ENCODE peak calls at places on chromosome 3, in four cellular contexts. One of them, this sample, is unnamed.

GRCh38 chr3:193869221-193870201 is 266.4 kb upstream of the HES1 start:
- DNase-seq in testis: no peak
- DNase-seq in Peyer's patch: peak; percentile 59
- DNase-seq in heart left ventricle: peak; percentile 68
- DNase-seq in this sample: peak; percentile 73

GRCh38 chr3:184229424-184230080 is at the start of gene VWA5B2:
- DNase-seq in testis: peak; percentile 77
- DNase-seq in Peyer's patch: peak; percentile 80
- DNase-seq in heart left ventricle: peak; percentile 60
- DNase-seq in this sample: no peak

GRCh38 chr3:59411176-59411575 is 361.4 kb upstream of the CFAP20DC start:
- DNase-seq in Peyer's patch: no peak
- DNase-seq in testis: no peak
- DNase-seq in heart left ventricle: no peak
- DNase-seq in this sample: no peak

GRCh38 chr3:113212155-113212844 is 943 bp downstream of the BOC start:
- DNase-seq in testis: peak; percentile 45
- DNase-seq in Peyer's patch: no peak
- DNase-seq in heart left ventricle: peak; percentile 40
- DNase-seq in this sample: peak; percentile 76

GRCh38 chr3:23312866-23313265 is 109.7 kb downstream of the UBE2E2 start:
- DNase-seq in Peyer's patch: no peak
- DNase-seq in heart left ventricle: no peak
- DNase-seq in testis: no peak
- DNase-seq in this sample: no peak

GRCh38 chr3:138842483-138843188 is 7.9 kb upstream of the PIK3CB start:
- DNase-seq in Peyer's patch: no peak
- DNase-seq in testis: no peak
- DNase-seq in heart left ventricle: no peak
- DNase-seq in this sample: no peak

GRCh38 chr3:197224034-197224444 is 74.4 kb downstream of the DLG1 start:
- DNase-seq in Peyer's patch: no peak
- DNase-seq in heart left ventricle: no peak
- DNase-seq in testis: no peak
- DNase-seq in this sample: no peak

GRCh38 chr3:43180027-43180426 is 74.1 kb upstream of the POMGNT2 start:
- DNase-seq in testis: no peak
- DNase-seq in Peyer's patch: peak; percentile 77
- DNase-seq in heart left ventricle: no peak
- DNase-seq in this sample: no peak

GRCh38 chr3:131535131-131535530 is 32.4 kb upstream of the MRPL3 start:
- DNase-seq in heart left ventricle: no peak
- DNase-seq in Peyer's patch: no peak
- DNase-seq in testis: no peak
- DNase-seq in this sample: no peak

GRCh38 chr3:98906230-98906629 is 4.7 kb upstream of the DCBLD2 start:
- DNase-seq in testis: no peak
- DNase-seq in heart left ventricle: no peak
- DNase-seq in Peyer's patch: no peak
- DNase-seq in this sample: no peak

GRCh38 chr3:66348696-66349095 is 127.9 kb downstream of the SLC25A26 start:
- DNase-seq in heart left ventricle: no peak
- DNase-seq in Peyer's patch: no peak
- DNase-seq in testis: no peak
- DNase-seq in this sample: no peak

GRCh38 chr3:196184881-196185280 is 26.3 kb downstream of the ZDHHC19 start:
- DNase-seq in Peyer's patch: no peak
- DNase-seq in heart left ventricle: no peak
- DNase-seq in testis: no peak
- DNase-seq in this sample: no peak

GRCh38 chr3:153163349-153164008 is 1.5 kb downstream of the RAP2B start:
- DNase-seq in heart left ventricle: no peak
- DNase-seq in testis: peak; percentile 56
- DNase-seq in Peyer's patch: no peak
- DNase-seq in this sample: no peak

GRCh38 chr3:115239717-115240116 is 92.6 kb upstream of the ZBTB20 start:
- DNase-seq in Peyer's patch: peak; percentile 46
- DNase-seq in testis: peak; percentile 15
- DNase-seq in heart left ventricle: peak; percentile 57
- DNase-seq in this sample: peak; percentile 60

GRCh38 chr3:128799650-128800049 is 73.7 kb downstream of the RAB7A start:
- DNase-seq in testis: no peak
- DNase-seq in Peyer's patch: no peak
- DNase-seq in heart left ventricle: no peak
- DNase-seq in this sample: no peak

GRCh38 chr3:150721285-150722130 is 17.8 kb upstream of the ERICH6 start:
- DNase-seq in heart left ventricle: no peak
- DNase-seq in testis: no peak
- DNase-seq in Peyer's patch: no peak
- DNase-seq in this sample: no peak

GRCh38 chr3:46538803-46539442 is 27.2 kb downstream of the LRRC2 start:
- DNase-seq in heart left ventricle: peak; percentile 68
- DNase-seq in testis: peak; percentile 26
- DNase-seq in Peyer's patch: peak; percentile 96
- DNase-seq in this sample: peak; percentile 72

GRCh38 chr3:11157406-11157805 is 3.1 kb downstream of the HRH1 start:
- DNase-seq in heart left ventricle: no peak
- DNase-seq in Peyer's patch: no peak
- DNase-seq in testis: no peak
- DNase-seq in this sample: no peak

GRCh38 chr3:127395663-127396320 is 107.9 kb upstream of the PRR20G start:
- DNase-seq in Peyer's patch: no peak
- DNase-seq in heart left ventricle: no peak
- DNase-seq in testis: no peak
- DNase-seq in this sample: no peak

GRCh38 chr3:183591881-183592521 is 36.5 kb upstream of the KLHL6 start:
- DNase-seq in Peyer's patch: no peak
- DNase-seq in testis: no peak
- DNase-seq in heart left ventricle: no peak
- DNase-seq in this sample: no peak

GRCh38 chr3:191922570-191922969 is 461.6 kb downstream of the PYDC2 start:
- DNase-seq in Peyer's patch: no peak
- DNase-seq in testis: no peak
- DNase-seq in heart left ventricle: no peak
- DNase-seq in this sample: no peak

GRCh38 chr3:51709004-51709420 is 2.1 kb downstream of the GRM2 start:
- DNase-seq in testis: no peak
- DNase-seq in heart left ventricle: no peak
- DNase-seq in Peyer's patch: peak; percentile 43
- DNase-seq in this sample: no peak

GRCh38 chr3:39005295-39005694 is 46.4 kb downstream of the SCN11A start:
- DNase-seq in heart left ventricle: no peak
- DNase-seq in Peyer's patch: no peak
- DNase-seq in testis: no peak
- DNase-seq in this sample: no peak

GRCh38 chr3:72964633-72965032 is 32.0 kb upstream of the PPP4R2 start:
- DNase-seq in Peyer's patch: no peak
- DNase-seq in testis: no peak
- DNase-seq in heart left ventricle: no peak
- DNase-seq in this sample: no peak

GRCh38 chr3:138263104-138263503 is 66.5 kb downstream of the NME9 start:
- DNase-seq in Peyer's patch: no peak
- DNase-seq in testis: no peak
- DNase-seq in heart left ventricle: no peak
- DNase-seq in this sample: no peak

GRCh38 chr3:57689367-57690053 is 3.4 kb downstream of the DENND6A start:
- DNase-seq in heart left ventricle: no peak
- DNase-seq in Peyer's patch: no peak
- DNase-seq in testis: no peak
- DNase-seq in this sample: no peak

GRCh38 chr3:68256635-68257034 is 602.2 kb upstream of the SUCLG2 start:
- DNase-seq in Peyer's patch: peak; percentile 45
- DNase-seq in testis: peak; percentile 18
- DNase-seq in heart left ventricle: no peak
- DNase-seq in this sample: no peak

GRCh38 chr3:141740349-141740748 is 2.3 kb downstream of the RNF7 start:
- DNase-seq in Peyer's patch: no peak
- DNase-seq in heart left ventricle: no peak
- DNase-seq in testis: no peak
- DNase-seq in this sample: no peak

GRCh38 chr3:190266915-190267290 is 55.3 kb downstream of the CLDN1 start:
- DNase-seq in testis: no peak
- DNase-seq in Peyer's patch: no peak
- DNase-seq in heart left ventricle: no peak
- DNase-seq in this sample: no peak

GRCh38 chr3:34107669-34108068 is 309.2 kb downstream of the PDCD6IP start:
- DNase-seq in Peyer's patch: no peak
- DNase-seq in testis: no peak
- DNase-seq in heart left ventricle: no peak
- DNase-seq in this sample: no peak

GRCh38 chr3:111072016-111072891 is 638 bp downstream of the NECTIN3 start:
- DNase-seq in heart left ventricle: peak; percentile 39
- DNase-seq in Peyer's patch: peak; percentile 63
- DNase-seq in testis: peak; percentile 36
- DNase-seq in this sample: peak; percentile 69

GRCh38 chr3:159322322-159322939 is 520.6 kb downstream of the MFSD1 start:
- DNase-seq in heart left ventricle: peak; percentile 30
- DNase-seq in Peyer's patch: peak; percentile 45
- DNase-seq in testis: peak; percentile 70
- DNase-seq in this sample: no peak

DNA sequence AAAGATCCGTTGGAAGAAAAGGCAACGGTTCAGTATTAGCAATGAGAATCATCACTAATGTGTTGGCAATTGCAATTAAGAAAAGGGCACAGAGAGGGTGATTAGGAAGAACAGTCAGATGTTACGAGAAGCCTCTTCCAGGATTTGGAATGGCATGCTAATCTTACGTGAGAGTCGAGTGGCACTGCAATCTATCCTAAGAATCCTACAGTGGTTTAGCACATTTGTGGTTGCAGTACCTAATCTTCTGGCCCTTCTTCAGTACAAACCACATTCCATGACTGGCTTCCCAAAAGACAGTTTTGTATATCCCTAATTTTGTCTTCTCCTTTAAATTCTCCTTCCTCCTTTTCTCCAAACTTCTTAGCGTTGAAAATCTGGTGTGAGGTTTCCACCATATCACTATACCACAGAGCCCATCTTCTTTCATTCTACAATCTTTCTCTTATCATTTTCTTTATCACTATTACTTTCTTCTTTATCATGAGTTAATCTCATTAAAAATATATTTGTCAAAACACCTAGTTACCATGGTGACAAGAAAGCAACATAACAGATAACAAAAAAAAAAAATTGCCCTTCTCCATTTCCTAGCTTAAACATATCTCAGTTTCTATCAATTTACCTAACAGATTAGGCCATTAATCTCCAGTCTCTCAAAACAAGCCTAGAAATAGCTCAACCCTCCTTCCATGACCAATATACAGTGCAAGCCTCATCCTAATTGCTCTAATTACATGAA is 60.1 kb downstream of the IGSF11 start:
- DNase-seq in Peyer's patch: no peak
- DNase-seq in heart left ventricle: no peak
- DNase-seq in testis: no peak
- DNase-seq in this sample: no peak
- H3K27me3 ChIP-seq in Peyer's patch: no peaks in the 10 kb centered on the region
- H3K27me3 ChIP-seq in heart left ventricle: no peaks in the 10 kb centered on the region
- H3K27me3 ChIP-seq in testis: no peaks in the 10 kb centered on the region
- H3K27me3 ChIP-seq in this sample: no peaks in the 10 kb centered on the region

GRCh38 chr3:123110238-123110952 is 43.6 kb downstream of the PDIA5 start:
- DNase-seq in testis: no peak
- DNase-seq in heart left ventricle: no peak
- DNase-seq in Peyer's patch: no peak
- DNase-seq in this sample: no peak
- H3K36me3 ChIP-seq in testis: peaks cover 5% of the 10 kb centered on the region
- H3K36me3 ChIP-seq in heart left ventricle: peaks cover 63% of the 10 kb centered on the region
- H3K36me3 ChIP-seq in Peyer's patch: no peaks in the 10 kb centered on the region
- H3K36me3 ChIP-seq in this sample: peaks cover 67% of the 10 kb centered on the region

GRCh38 chr3:49158108-49158709 is 7.9 kb downstream of the CCDC71 start:
- DNase-seq in Peyer's patch: peak; percentile 89
- DNase-seq in heart left ventricle: no peak
- DNase-seq in testis: peak; percentile 47
- DNase-seq in this sample: no peak
- TF ChIP-seq POLR2A in Peyer's patch: no peak
- TF ChIP-seq POLR2A in heart left ventricle: no peak
- TF ChIP-seq POLR2A in testis: no peak
- TF ChIP-seq POLR2A in this sample: no peak

DNA sequence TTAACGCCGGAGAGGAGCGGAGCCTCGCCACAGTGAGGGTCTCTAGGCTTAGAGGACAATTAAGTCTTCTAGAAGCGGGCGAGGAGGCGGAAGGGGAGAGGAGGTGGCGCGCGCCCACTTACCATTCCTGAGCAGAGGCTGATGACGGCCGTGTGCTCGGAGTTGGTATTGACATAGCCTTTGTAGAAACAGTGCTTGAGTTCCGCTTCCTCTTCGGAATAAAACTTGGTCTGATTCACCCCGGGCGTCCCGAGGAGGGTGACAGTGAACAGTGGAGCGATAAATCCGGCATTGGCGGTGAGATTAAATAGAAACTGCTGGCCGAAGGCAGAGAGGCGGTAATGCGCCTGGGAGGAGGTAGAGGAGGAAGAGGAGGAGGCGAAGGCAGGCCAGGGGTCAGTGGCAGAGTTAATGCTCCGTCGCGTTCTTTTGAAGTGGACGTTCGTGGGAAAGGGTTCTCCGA is 1.3 kb downstream of the ADAMTS9 start:
- DNase-seq in testis: peak; percentile 35
- DNase-seq in heart left ventricle: peak; percentile 52
- DNase-seq in Peyer's patch: no peak
- DNase-seq in this sample: no peak
- H3K27me3 ChIP-seq in testis: no peaks in the 10 kb centered on the region
- H3K27me3 ChIP-seq in heart left ventricle: no peaks in the 10 kb centered on the region
- H3K27me3 ChIP-seq in Peyer's patch: no peaks in the 10 kb centered on the region
- H3K27me3 ChIP-seq in this sample: no peaks in the 10 kb centered on the region

DNA sequence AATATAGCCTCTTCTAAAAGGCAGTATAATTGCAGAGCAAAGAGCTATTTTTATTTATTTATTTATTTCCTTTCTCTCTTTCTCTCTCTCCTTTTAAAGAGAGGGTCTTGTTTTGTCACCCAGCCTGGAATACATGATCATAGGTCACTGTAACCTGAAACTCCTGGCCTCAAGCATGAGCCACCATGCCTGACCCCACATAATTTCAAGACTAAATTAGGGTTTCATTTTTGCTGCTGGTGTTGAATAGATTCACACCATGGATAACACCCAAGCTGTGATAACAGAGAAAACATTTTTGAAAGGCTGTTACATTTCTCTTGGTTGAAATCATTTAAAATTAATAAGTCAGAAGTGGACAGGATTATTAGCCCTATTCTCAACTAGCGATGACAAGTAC is 131.6 kb downstream of the LEKR1 start:
- DNase-seq in Peyer's patch: no peak
- DNase-seq in testis: no peak
- DNase-seq in heart left ventricle: no peak
- DNase-seq in this sample: no peak
- H3K36me3 ChIP-seq in Peyer's patch: no peaks in the 10 kb centered on the region
- H3K36me3 ChIP-seq in testis: no peaks in the 10 kb centered on the region
- H3K36me3 ChIP-seq in heart left ventricle: no peaks in the 10 kb centered on the region
- H3K36me3 ChIP-seq in this sample: no peaks in the 10 kb centered on the region